ENCODE peak calls at places on chromosome 14, in five cellular contexts. L is NCI-H2081, U is PC-3, I is NCI-H510A treated with DMSO at 0.1 percent for 48 hours, H is dermis microvascular lymphatic vessel endothelial cell. S is an unnamed sample.
A peak's percentile ranks its signal among the peaks of the same experiment; 100 is the strongest.

GRCh38 chr14:68760771-68761170 is 32.1 kb downstream of the ZFP36L1 start:
- DNase-seq in L (no peak), H (no peak), U (no peak), I (no peak), S (no peak)

GRCh38 chr14:58491593-58491992 is 64.1 kb downstream of the KIAA0586 start:
- DNase-seq in I (no peak), U (peak; percentile 35), L (no peak), H (no peak), S (no peak)

GRCh38 chr14:32761381-32761968 is 177.2 kb upstream of the NPAS3 start:
- DNase-seq in I (no peak), H (no peak), L (no peak), U (peak; percentile 37), S (no peak)

GRCh38 chr14:76228138-76228537 is 76.4 kb downstream of the GPATCH2L start:
- DNase-seq in H (no peak), U (no peak), I (no peak), L (no peak), S (no peak)

GRCh38 chr14:92729632-92730358 is 18.6 kb downstream of the LGMN start:
- DNase-seq in L (no peak), I (no peak), H (no peak), U (peak; percentile 88), S (peak; percentile 87)

GRCh38 chr14:37197421-37198272 is at the start of gene MIPOL1:
- DNase-seq in U (peak; percentile 93), I (peak; percentile 90), H (peak; percentile 60), L (peak; percentile 82), S (peak; percentile 89)

GRCh38 chr14:50113381-50113811 is 3.0 kb downstream of the VCPKMT start:
- DNase-seq in L (no peak), U (no peak), H (no peak), I (no peak), S (no peak)

GRCh38 chr14:69152181-69152943 is 557 bp downstream of the DCAF5 start:
- DNase-seq in U (peak; percentile 57), H (no peak), I (peak; percentile 70), L (peak; percentile 27), S (peak; percentile 31)

GRCh38 chr14:50831704-50832130 is 755 bp upstream of the NIN start:
- DNase-seq in I (no peak), L (no peak), U (no peak), H (no peak), S (no peak)